ENCODE peak calls at places on chromosome 6, in five cellular contexts. L is H9; C is effector CD4-positive, alpha-beta T cell; S is NCI-H774; P is endothelial cell. U is an unnamed sample.
A peak's percentile ranks its signal among the peaks of the same experiment; 100 is the strongest.

GRCh38 chr6:101281266-101281665 is 112.2 kb upstream of the GRIK2 start:
- DNase-seq in L (no peak), S (no peak), C (no peak), P (no peak), U (no peak)

GRCh38 chr6:41167173-41167963 is 4.5 kb upstream of the TREM2 start:
- DNase-seq in C (no peak), L (peak; percentile 60), S (no peak), P (peak; percentile 63), U (no peak)

GRCh38 chr6:113632220-113632864 is 224.8 kb upstream of the MARCKS start:
- DNase-seq in C (no peak), L (no peak), P (no peak), S (no peak), U (no peak)

GRCh38 chr6:166402582-166403277 is 20.0 kb upstream of the MPC1 start:
- DNase-seq in S (no peak), L (peak; percentile 11), P (no peak), C (no peak), U (no peak)

GRCh38 chr6:46909371-46909770 is 12.4 kb downstream of the ADGRF5 start:
- DNase-seq in C (no peak), S (no peak), L (peak; percentile 35), P (peak; percentile 21), U (no peak)

GRCh38 chr6:34436803-34437643 is 11.2 kb upstream of the RPS10 start:
- DNase-seq in S (no peak), L (no peak), C (no peak), P (no peak), U (no peak)

GRCh38 chr6:149754573-149754972 is 5.0 kb downstream of the PCMT1 start:
- DNase-seq in C (no peak), L (no peak), P (no peak), S (no peak), U (no peak)

GRCh38 chr6:29552512-29553051 is 7.0 kb downstream of the UBD start:
- DNase-seq in S (no peak), P (no peak), L (no peak), C (no peak), U (no peak)

GRCh38 chr6:157892363-157892878 is 69.4 kb downstream of the SNX9 start:
- DNase-seq in P (no peak), S (no peak), C (no peak), L (no peak), U (no peak)

GRCh38 chr6:119079288-119079809 is 885 bp upstream of the FAM184A start:
- DNase-seq in P (no peak), L (no peak), S (no peak), C (no peak), U (no peak)

GRCh38 chr6:100138346-100139022 is 144.5 kb upstream of the MCHR2 start:
- DNase-seq in P (no peak), S (peak; percentile 90), C (no peak), L (no peak), U (no peak)

GRCh38 chr6:87860902-87861301 is 158.9 kb upstream of the AKIRIN2 start:
- DNase-seq in P (no peak), S (no peak), C (no peak), L (no peak), U (no peak)

GRCh38 chr6:75711173-75711572 is 37.9 kb upstream of the MYO6 start:
- DNase-seq in S (no peak), L (no peak), P (no peak), C (no peak), U (no peak)

GRCh38 chr6:44668391-44668930 is 281.0 kb downstream of the CDC5L start:
- DNase-seq in P (no peak), L (no peak), S (no peak), C (no peak), U (no peak)

GRCh38 chr6:2669067-2669710 is 81.5 kb downstream of the MYLK4 start:
- DNase-seq in S (no peak), P (no peak), L (no peak), C (no peak), U (no peak)

GRCh38 chr6:43368517-43369160 is 808 bp downstream of the ZNF318 start:
- DNase-seq in L (peak; percentile 51), C (no peak), P (peak; percentile 66), S (no peak), U (no peak)

GRCh38 chr6:7727951-7728854 is 2.3 kb downstream of the BMP6 start:
- DNase-seq in P (peak; percentile 28), L (peak; percentile 57), S (peak; percentile 17), C (no peak), U (peak; percentile 82)

GRCh38 chr6:148328876-148329567 is 13.6 kb upstream of the SASH1 start:
- DNase-seq in L (no peak), C (no peak), P (no peak), S (no peak), U (no peak)

GRCh38 chr6:108127826-108128225 is 38.0 kb upstream of the NR2E1 start:
- DNase-seq in C (no peak), L (no peak), S (peak; percentile 87), P (no peak), U (no peak)

U was measured in cardiac septum.